ENCODE peak calls at places on chromosomes 2 and 18, in nine cellular contexts. W is CD8-positive, alpha-beta T cell; F is pancreas; U is lower lobe of right lung; P is neural progenitor cell; N is colonic mucosa; L is kidney; O is CD4-positive, alpha-beta memory T cell; G is right cardiac atrium. B is an unnamed sample. For H3K4me1, the result is how much of the 10 kb centered on the place peaks cover.

GRCh38 chr18:49055787-49056186 is 105.0 kb upstream of the SMAD7 start:
- DNase-seq in G (peak), N (no peak), F (no peak), U (peak), O (no peak), W (no peak), L (peak), P (no peak), B (peak)

GRCh38 chr2:153476491-153477095 is 2.0 kb downstream of the RPRM start:
- DNase-seq in F (no peak), W (no peak), N (no peak), L (no peak), P (peak), G (no peak), U (no peak), O (peak), B (no peak)

GRCh38 chr2:204967199-204967995 is 422.1 kb downstream of the PARD3B start:
- DNase-seq in G (no peak), F (no peak), N (no peak), W (peak), P (no peak), L (no peak), O (peak), U (no peak), B (no peak)

GRCh38 chr2:28658369-28658768 is 93.3 kb upstream of the PPP1CB start:
- DNase-seq in P (no peak), W (no peak), F (no peak), N (no peak), L (no peak), O (no peak), U (no peak), G (no peak), B (no peak)

GRCh38 chr2:226208726-226209125 is 590.9 kb downstream of the IRS1 start:
- DNase-seq in W (no peak), U (no peak), F (no peak), N (no peak), G (no peak), L (no peak), O (no peak), P (no peak), B (no peak)

GRCh38 chr18:13635046-13635445 is 91.3 kb downstream of the FAM210A start:
- DNase-seq in G (peak), W (no peak), P (no peak), O (no peak), N (no peak), L (no peak), U (no peak), F (no peak), B (no peak)

GRCh38 chr2:205768815-205769493 is 86.7 kb downstream of the NRP2 start:
- DNase-seq in W (no peak), F (no peak), G (no peak), U (no peak), L (no peak), N (no peak), P (no peak), O (no peak), B (no peak)

GRCh38 chr2:129058981-129059380 is 740.3 kb upstream of the HS6ST1 start:
- DNase-seq in F (no peak), P (no peak), W (no peak), L (no peak), O (no peak), G (no peak), N (no peak), U (no peak), B (no peak)

GRCh38 chr18:3269241-3269640 is 7.3 kb downstream of the MYL12B start:
- DNase-seq in W (no peak), L (no peak), F (no peak), O (no peak), U (no peak), G (no peak), N (no peak), P (no peak), B (no peak)
- H3K4me1 ChIP-seq in W (half or more), L (under half), F (half or more), O (half or more), U (half or more), G (under half), N (under half), P (under half), B (under half)

GRCh38 chr2:233209117-233209977 is 42.1 kb upstream of the ATG16L1 start:
- DNase-seq in O (no peak), N (no peak), G (no peak), L (no peak), P (peak), U (no peak), W (no peak), F (no peak), B (no peak)

GRCh38 chr2:233213011-233213410 is 38.5 kb upstream of the ATG16L1 start:
- DNase-seq in P (no peak), O (no peak), W (no peak), U (no peak), G (no peak), L (no peak), N (no peak), F (no peak), B (no peak)

GRCh38 chr2:233209978-233210680 is 41.3 kb upstream of the ATG16L1 start:
- DNase-seq in G (peak), O (no peak), U (no peak), F (no peak), L (no peak), W (no peak), P (no peak), N (no peak), B (no peak)

GRCh38 chr2:233208382-233209116 is 42.9 kb upstream of the ATG16L1 start:
- DNase-seq in O (no peak), L (no peak), F (no peak), G (no peak), N (no peak), W (no peak), U (no peak), P (no peak), B (no peak)

GRCh38 chr2:233210843-233211600 is 40.5 kb upstream of the ATG16L1 start:
- DNase-seq in N (peak), L (peak), U (peak), O (no peak), F (peak), W (no peak), P (no peak), G (peak), B (peak)
- H3K4me3 ChIP-seq in N (no peak), L (peak), U (peak), O (no peak), F (no peak), W (no peak), P (no peak), G (no peak), B (no peak)

GRCh38 chr2:217972037-217972436 is 30.8 kb downstream of the TNS1 start:
- DNase-seq in F (no peak), W (no peak), O (no peak), L (no peak), P (no peak), N (no peak), U (no peak), G (no peak), B (no peak)

GRCh38 chr2:217971166-217971565 is 31.6 kb downstream of the TNS1 start:
- DNase-seq in O (no peak), G (no peak), W (no peak), N (no peak), U (no peak), F (no peak), L (no peak), P (no peak), B (no peak)

GRCh38 chr2:217972490-217972889 is 30.3 kb downstream of the TNS1 start:
- DNase-seq in N (no peak), P (peak), L (no peak), W (no peak), U (peak), O (no peak), G (peak), F (no peak), B (no peak)

GRCh38 chr2:217970206-217970605 is 32.6 kb downstream of the TNS1 start:
- DNase-seq in U (no peak), G (no peak), O (no peak), N (no peak), F (no peak), L (no peak), P (no peak), W (no peak), B (no peak)

DNA sequence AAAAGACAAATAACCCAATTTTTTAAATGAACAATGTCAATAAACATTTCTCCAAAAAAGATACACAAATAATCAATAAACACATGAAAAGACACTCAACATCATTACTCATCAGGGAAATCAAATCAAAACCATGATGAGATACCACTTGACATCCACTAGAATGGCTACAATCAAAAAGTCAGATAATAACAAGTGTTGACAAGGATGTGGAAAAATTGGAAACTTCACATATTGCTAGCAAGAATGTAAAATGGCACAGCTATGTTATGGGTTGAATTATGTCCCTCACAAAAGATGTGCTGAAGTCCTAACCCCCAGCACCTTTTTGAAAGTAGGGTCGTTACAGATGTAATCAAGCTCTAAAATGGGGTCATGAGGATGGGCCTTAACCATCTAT is 33.2 kb downstream of the TNS1 start:
- DNase-seq in L (no peak), P (no peak), W (no peak), N (no peak), U (no peak), G (no peak), O (no peak), F (no peak), B (no peak)
- H3K4me1 ChIP-seq in L (under half), P (under half), W (under half), N (under half), U (under half), G (under half), O (under half), F (under half), B (under half)

GRCh38 chr2:176074919-176075425 is 8.8 kb downstream of the EVX2 start:
- DNase-seq in W (no peak), L (no peak), F (no peak), O (no peak), G (no peak), P (no peak), N (no peak), U (no peak), B (no peak)
- H3K4me3 ChIP-seq in W (no peak), L (no peak), F (no peak), O (no peak), G (no peak), P (no peak), N (no peak), U (no peak), B (no peak)

GRCh38 chr2:174636979-174637378 is 39.4 kb upstream of the WIPF1 start:
- DNase-seq in O (no peak), W (no peak), N (no peak), F (no peak), U (no peak), P (no peak), G (no peak), L (no peak), B (no peak)

GRCh38 chr2:174633621-174633927 is 36.0 kb upstream of the WIPF1 start:
- DNase-seq in F (no peak), O (no peak), G (no peak), P (peak), N (no peak), W (no peak), L (no peak), U (no peak), B (no peak)

GRCh38 chr2:174634130-174635014 is 36.8 kb upstream of the WIPF1 start:
- DNase-seq in L (no peak), G (peak), W (peak), F (no peak), O (peak), P (no peak), N (no peak), U (no peak), B (peak)

GRCh38 chr2:174635747-174636399 is 38.3 kb upstream of the WIPF1 start:
- DNase-seq in F (no peak), W (no peak), O (no peak), L (no peak), N (no peak), P (no peak), G (no peak), U (no peak), B (no peak)

DNA sequence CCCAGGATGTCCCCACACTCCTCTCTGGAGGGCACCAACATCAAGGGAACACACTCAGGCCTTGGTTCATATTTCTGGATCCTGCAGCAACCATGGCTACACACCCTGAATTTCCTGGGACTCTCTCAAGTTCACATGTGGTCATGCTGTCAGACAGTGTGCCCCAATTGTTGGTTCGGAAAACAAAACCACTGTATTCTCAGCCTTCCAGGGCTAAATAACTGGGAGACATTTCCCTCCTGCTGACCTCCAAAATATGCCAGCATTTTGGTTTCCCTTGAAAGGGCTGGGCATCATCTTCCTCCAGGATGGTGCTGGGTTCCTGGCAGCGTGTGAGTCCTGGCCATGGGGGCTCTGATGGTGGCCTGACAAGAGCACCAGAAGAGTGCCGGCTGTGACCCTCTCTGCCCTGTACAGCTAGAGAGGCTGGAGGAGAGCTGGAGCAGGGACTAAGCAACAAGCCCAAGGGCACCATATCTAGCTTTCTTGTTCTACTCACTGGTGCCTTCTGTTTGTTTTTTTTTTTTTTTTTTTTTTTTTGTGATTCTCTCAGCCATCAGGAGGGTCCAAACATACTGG is 37.5 kb upstream of the WIPF1 start:
- DNase-seq in W (no peak), F (no peak), P (no peak), N (no peak), U (no peak), O (no peak), L (no peak), G (peak), B (no peak)
- H3K4me1 ChIP-seq in W (under half), F (under half), P (under half), N (under half), U (under half), O (half or more), L (under half), G (under half), B (under half)

GRCh38 chr2:119590873-119591272 is 46.6 kb downstream of the CFAP221 start:
- DNase-seq in N (no peak), L (no peak), P (no peak), W (no peak), U (no peak), F (no peak), G (no peak), O (no peak), B (no peak)
- H3K4me3 ChIP-seq in N (no peak), L (no peak), P (no peak), W (no peak), U (no peak), F (no peak), G (no peak), O (no peak), B (no peak)

B was measured in mucosa of descending colon.